ENCODE peak calls at places on chromosomes 3 and 15, in eight cellular contexts. B, X, Q, N, L, P, T and I are unnamed samples. For H3K4me1, the result is how much of the 10 kb centered on the place peaks cover.

GRCh38 chr3:157116017-157116416 is 43.9 kb downstream of the CCNL1 start:
- DNase-seq in B (no peak), X (no peak), Q (no peak), N (no peak), L (no peak), P (no peak), T (no peak), I (no peak)

GRCh38 chr3:139292192-139292591 is 51.6 kb upstream of the MRPS22 start:
- DNase-seq in B (no peak), X (no peak), Q (no peak), N (no peak), L (no peak), P (no peak), T (no peak), I (no peak)

GRCh38 chr3:191391873-191392808 is 61.8 kb upstream of the UTS2B start:
- DNase-seq in B (no peak), X (no peak), Q (no peak), N (no peak), L (no peak), P (no peak), T (no peak), I (no peak)

GRCh38 chr3:64932666-64933342 is 245.0 kb upstream of the ADAMTS9 start:
- DNase-seq in B (no peak), X (no peak), Q (no peak), N (no peak), L (no peak), P (no peak), T (no peak), I (no peak)

GRCh38 chr3:12040902-12041301 is 36.7 kb downstream of the SYN2 start:
- DNase-seq in B (no peak), X (no peak), Q (no peak), N (no peak), L (no peak), P (no peak), T (no peak), I (no peak)

GRCh38 chr3:151439652-151440125 is 21.2 kb downstream of the IGSF10 start:
- DNase-seq in B (peak), X (no peak), Q (no peak), N (peak), L (peak), P (no peak), T (peak), I (no peak)

GRCh38 chr3:94776401-94776915 is 713.6 kb downstream of the NSUN3 start:
- DNase-seq in B (no peak), X (no peak), Q (no peak), N (no peak), L (no peak), P (no peak), T (no peak), I (no peak)

GRCh38 chr3:43348852-43349574 is 62.7 kb downstream of the SNRK start:
- DNase-seq in B (no peak), X (no peak), Q (no peak), N (no peak), L (no peak), P (no peak), T (no peak), I (no peak)

GRCh38 chr3:171743327-171744054 is 66.8 kb downstream of the PLD1 start:
- DNase-seq in B (no peak), X (no peak), Q (no peak), N (no peak), L (no peak), P (no peak), T (no peak), I (no peak)

GRCh38 chr15:60477991-60478632 is 830 bp downstream of the ICE2 start:
- DNase-seq in B (peak), X (no peak), Q (no peak), N (peak), L (no peak), P (no peak), T (no peak), I (no peak)

GRCh38 chr3:27905625-27906024 is 183.5 kb upstream of the EOMES start:
- DNase-seq in B (no peak), X (no peak), Q (no peak), N (no peak), L (no peak), P (no peak), T (no peak), I (no peak)

GRCh38 chr15:39581501-39582285 is 814 bp downstream of the THBS1 start:
- DNase-seq in B (peak), X (peak), Q (no peak), N (peak), L (peak), P (no peak), T (peak), I (peak)

GRCh38 chr15:37020852-37021251 is 79.5 kb downstream of the MEIS2 start:
- DNase-seq in B (no peak), X (no peak), Q (no peak), N (no peak), L (no peak), P (no peak), T (no peak), I (no peak)
- H3K4me1 ChIP-seq in B (under half), X (under half), Q (under half), N (under half), L (under half), P (under half), T (under half), I (under half)

GRCh38 chr3:57061556-57061955 is 1.1 kb downstream of the SPATA12 start:
- DNase-seq in B (no peak), X (no peak), Q (no peak), N (no peak), L (no peak), P (no peak), T (no peak), I (no peak)

GRCh38 chr3:57062119-57062631 is 1.7 kb downstream of the SPATA12 start:
- DNase-seq in B (no peak), X (no peak), Q (no peak), N (no peak), L (no peak), P (peak), T (peak), I (peak)

GRCh38 chr3:57059416-57059815 is 1.0 kb upstream of the SPATA12 start:
- DNase-seq in B (no peak), X (no peak), Q (no peak), N (no peak), L (no peak), P (no peak), T (no peak), I (no peak)

GRCh38 chr3:57063027-57063426 is 2.6 kb downstream of the SPATA12 start:
- DNase-seq in B (no peak), X (no peak), Q (no peak), N (no peak), L (no peak), P (no peak), T (no peak), I (no peak)

DNA sequence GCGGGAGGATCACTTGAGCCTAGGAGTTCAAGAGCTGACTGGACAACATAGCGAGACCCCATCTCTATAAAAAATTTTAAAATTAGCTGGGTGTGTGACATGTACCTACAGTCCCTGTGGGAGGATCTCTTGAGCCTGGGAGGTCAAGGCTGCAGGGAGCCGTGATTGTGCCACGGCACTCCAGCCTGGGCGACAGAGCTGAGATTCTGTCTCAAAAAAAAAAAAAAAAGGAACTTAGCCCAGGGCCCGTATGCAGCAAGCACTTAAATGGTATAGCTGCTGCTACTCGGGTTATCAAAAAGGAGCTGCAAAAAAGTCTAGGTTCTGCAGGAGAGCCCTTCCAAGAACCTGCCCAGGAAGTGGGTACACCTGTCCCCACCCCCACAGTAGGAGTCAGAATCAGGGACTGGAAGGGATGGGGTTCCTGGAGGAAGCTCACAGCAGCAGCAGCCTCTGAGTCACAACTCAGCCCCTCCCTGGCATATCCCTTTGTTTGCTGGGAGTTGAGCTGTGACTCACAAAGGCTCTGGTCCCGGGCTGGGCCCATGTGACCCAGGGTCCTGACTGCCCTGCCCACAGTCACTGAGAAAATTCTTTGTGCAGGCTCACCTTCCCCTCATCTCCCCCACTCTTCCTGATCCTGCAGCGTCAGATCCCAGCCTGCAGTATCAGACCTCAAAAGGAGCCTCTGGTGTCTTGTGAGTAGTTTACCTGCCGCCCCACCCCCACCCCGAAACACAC is at the start of gene SPATA12:
- DNase-seq in B (peak), X (peak), Q (no peak), N (peak), L (peak), P (peak), T (peak), I (no peak)
- TF ChIP-seq POLR2A in B (no peak), X (no peak), Q (no peak), N (peak), L (no peak), P (no peak), T (no peak), I (no peak)

DNA sequence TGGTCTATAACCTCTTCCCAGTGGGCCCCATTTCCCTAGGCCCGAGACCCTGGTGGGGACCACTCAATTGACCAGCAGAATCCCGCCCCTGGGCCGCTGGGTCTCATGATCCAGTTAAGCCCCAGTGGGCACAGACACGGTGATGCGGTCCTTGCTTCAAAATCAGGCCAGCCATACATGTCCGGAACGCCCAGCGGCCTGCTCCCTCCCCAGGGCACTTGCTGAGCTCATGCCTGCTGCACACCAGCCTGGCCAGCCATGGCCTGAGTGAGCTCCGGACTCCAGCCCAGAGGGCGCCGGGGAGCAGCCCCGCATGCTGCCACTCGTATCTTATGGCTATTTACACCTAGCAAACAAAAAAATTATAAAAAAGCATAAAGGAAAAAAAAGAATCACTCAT is 34.4 kb upstream of the IQSEC1 start:
- DNase-seq in B (no peak), X (no peak), Q (no peak), N (no peak), L (no peak), P (peak), T (no peak), I (peak)
- TF ChIP-seq CTCF in B (no peak), X (no peak), Q (no peak), N (no peak), L (no peak), P (no peak), T (no peak), I (no peak)

GRCh38 chr3:120418446-120418845 is 32.3 kb downstream of the FSTL1 start:
- DNase-seq in B (no peak), X (no peak), Q (no peak), N (no peak), L (no peak), P (no peak), T (no peak), I (no peak)

GRCh38 chr3:120420855-120421570 is 29.8 kb downstream of the FSTL1 start:
- DNase-seq in B (peak), X (no peak), Q (no peak), N (no peak), L (peak), P (no peak), T (no peak), I (peak)

GRCh38 chr3:120419797-120420196 is 31.0 kb downstream of the FSTL1 start:
- DNase-seq in B (no peak), X (no peak), Q (no peak), N (no peak), L (peak), P (no peak), T (no peak), I (peak)

GRCh38 chr3:120418866-120419490 is 31.8 kb downstream of the FSTL1 start:
- DNase-seq in B (no peak), X (peak), Q (peak), N (peak), L (peak), P (no peak), T (no peak), I (peak)

DNA sequence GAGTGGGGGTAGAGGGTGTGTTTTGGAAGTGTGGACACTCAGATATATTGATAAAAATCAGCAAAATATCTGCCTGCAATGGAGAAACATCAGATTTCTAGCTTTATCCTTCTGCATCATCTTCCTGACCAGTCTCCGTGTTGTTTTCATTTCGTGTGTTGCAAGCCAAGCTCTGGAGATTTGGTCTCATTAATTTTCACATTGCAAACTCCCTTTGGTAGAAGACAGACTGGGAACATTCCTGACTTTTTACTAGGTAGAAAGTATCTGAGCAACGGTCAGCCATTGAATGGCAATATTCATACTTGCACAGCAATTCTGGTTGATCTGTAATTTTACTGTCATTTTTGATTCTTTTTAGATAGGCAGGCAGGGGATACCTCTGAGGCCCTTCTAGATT is 30.4 kb downstream of the FSTL1 start:
- DNase-seq in B (no peak), X (no peak), Q (no peak), N (no peak), L (no peak), P (no peak), T (no peak), I (no peak)
- H3K4me1 ChIP-seq in B (under half), X (under half), Q (under half), N (under half), L (half or more), P (half or more), T (under half), I (half or more)

GRCh38 chr15:89088605-89089315 is 504 bp downstream of the ABHD2 start:
- DNase-seq in B (peak), X (no peak), Q (no peak), N (no peak), L (peak), P (peak), T (no peak), I (peak)

GRCh38 chr15:89089316-89090230 is 1.3 kb downstream of the ABHD2 start:
- DNase-seq in B (no peak), X (no peak), Q (no peak), N (no peak), L (peak), P (no peak), T (no peak), I (no peak)

GRCh38 chr15:89093509-89093908 is 5.3 kb downstream of the ABHD2 start:
- DNase-seq in B (no peak), X (no peak), Q (no peak), N (no peak), L (no peak), P (no peak), T (no peak), I (no peak)

GRCh38 chr15:89091667-89092220 is 3.5 kb downstream of the ABHD2 start:
- DNase-seq in B (no peak), X (no peak), Q (no peak), N (no peak), L (no peak), P (no peak), T (no peak), I (no peak)

DNA sequence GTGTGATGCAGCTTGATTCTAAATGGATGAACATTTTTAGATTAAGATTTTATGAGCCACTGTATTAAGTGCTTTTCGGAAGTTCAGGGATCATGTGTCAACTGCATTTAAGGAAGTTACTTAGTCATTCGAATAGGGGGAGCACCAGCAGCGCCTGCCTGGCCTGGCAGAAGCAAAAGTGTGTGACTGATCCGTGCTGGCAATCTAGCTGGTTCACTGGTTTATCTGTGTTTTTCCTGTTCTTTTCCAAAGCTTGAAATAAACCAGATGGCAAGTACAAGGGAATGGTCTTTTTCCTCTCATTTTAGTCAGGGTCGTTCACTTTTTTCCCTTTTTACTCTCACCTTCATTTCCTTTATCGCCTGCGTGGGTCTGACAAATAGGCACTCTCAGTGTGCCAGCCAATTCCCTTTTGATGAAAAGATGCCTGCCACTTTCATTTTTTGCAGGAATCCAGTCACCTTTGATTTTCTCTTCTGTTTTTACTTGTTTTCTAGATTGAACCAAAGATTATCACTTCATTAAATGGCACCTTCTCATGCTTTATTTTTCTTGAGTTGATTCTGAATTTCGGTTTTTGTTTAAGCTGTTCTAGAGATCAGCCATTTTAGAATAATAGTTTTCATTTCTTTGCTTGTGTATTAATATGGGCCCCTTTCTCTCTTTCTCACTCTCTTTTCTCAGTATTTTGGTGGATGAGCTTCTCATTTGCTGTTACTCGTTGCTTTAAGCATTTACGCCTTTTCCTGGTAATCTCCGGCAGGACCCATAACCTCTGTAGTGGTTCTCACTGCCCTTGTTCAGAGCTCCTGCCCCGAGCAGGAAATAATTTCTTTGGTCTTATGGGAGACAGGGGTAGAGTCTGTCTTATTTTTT is 2.8 kb downstream of the ABHD2 start:
- DNase-seq in B (peak), X (peak), Q (peak), N (peak), L (peak), P (no peak), T (peak), I (peak)
- TF ChIP-seq POLR2A in B (no peak), X (no peak), Q (peak), N (no peak), L (no peak), P (no peak), T (peak), I (peak)

GRCh38 chr15:101100593-101101442 is 151.0 kb downstream of the CHSY1 start:
- DNase-seq in B (no peak), X (no peak), Q (no peak), N (no peak), L (no peak), P (no peak), T (no peak), I (no peak)
- TF ChIP-seq CTCF in B (no peak), X (no peak), Q (no peak), N (no peak), L (no peak), P (no peak), T (no peak), I (no peak)

DNA sequence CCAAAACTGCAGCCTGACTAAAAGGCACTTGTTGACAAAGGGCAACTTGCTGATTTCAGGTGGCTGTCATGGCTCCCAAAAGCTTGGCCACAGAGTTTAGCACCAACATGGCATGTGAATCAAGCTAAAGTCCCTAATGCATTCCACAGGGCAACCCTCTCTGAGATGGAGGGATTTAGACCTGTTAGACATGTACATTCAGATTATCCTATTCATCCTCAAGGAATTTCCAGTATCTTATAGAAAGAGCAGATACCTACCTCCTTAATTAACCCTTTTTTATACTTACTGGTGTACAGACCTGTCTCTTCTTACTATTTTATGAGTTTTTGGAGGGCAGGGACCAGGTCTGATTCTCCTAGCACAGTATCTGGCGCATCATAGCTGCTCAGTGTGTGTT is 31.3 kb downstream of the ACP3 start:
- DNase-seq in B (no peak), X (no peak), Q (no peak), N (no peak), L (no peak), P (no peak), T (no peak), I (no peak)
- H3K4me1 ChIP-seq in B (under half), X (under half), Q (under half), N (under half), L (under half), P (under half), T (under half), I (under half)

GRCh38 chr3:78255403-78255802 is 1215.5 kb downstream of the ROBO2 start:
- DNase-seq in B (peak), X (no peak), Q (no peak), N (no peak), L (no peak), P (no peak), T (no peak), I (no peak)
- TF ChIP-seq POLR2A in B (no peak), X (no peak), Q (no peak), N (no peak), L (no peak), P (no peak), T (no peak), I (no peak)